ENCODE peak calls at places on chromosomes 6 and 20, in five cellular contexts. K, R, U, V and Y are unnamed samples.

GRCh38 chr6:143535189-143535614 is 23.7 kb upstream of the FUCA2 start:
- DNase-seq in U (no peak), K (no peak), R (no peak), V (no peak), Y (no peak)

GRCh38 chr20:63156221-63156671 is 59.7 kb downstream of the YTHDF1 start:
- DNase-seq in U (no peak), V (no peak), R (no peak), K (no peak), Y (no peak)

GRCh38 chr20:16865406-16865805 is 117.2 kb downstream of the OTOR start:
- DNase-seq in K (no peak), U (no peak), R (no peak), V (no peak), Y (no peak)

GRCh38 chr6:45436544-45437440 is 59.1 kb upstream of the SUPT3H start:
- DNase-seq in U (no peak), V (no peak), K (no peak), R (no peak), Y (no peak)

GRCh38 chr20:21100590-21101452 is 5.3 kb downstream of the LINC00237 start:
- DNase-seq in R (no peak), K (no peak), U (no peak), V (peak), Y (no peak)

GRCh38 chr20:63058696-63059335 is 52.1 kb upstream of the BHLHE23 start:
- DNase-seq in V (no peak), K (no peak), R (no peak), U (no peak), Y (no peak)

GRCh38 chr6:4819706-4820283 is 43.6 kb downstream of the CDYL start:
- DNase-seq in K (no peak), V (no peak), R (no peak), U (no peak), Y (no peak)

GRCh38 chr6:155152211-155153076 is 111.4 kb upstream of the CLDN20 start:
- DNase-seq in R (no peak), V (no peak), K (no peak), U (no peak), Y (no peak)

GRCh38 chr6:129923520-129923919 is 62.4 kb upstream of the TMEM244 start:
- DNase-seq in K (no peak), R (no peak), U (no peak), V (no peak), Y (no peak)

GRCh38 chr20:58628491-58629212 is 22.4 kb upstream of the STX16 start:
- DNase-seq in K (no peak), R (no peak), V (no peak), U (no peak), Y (no peak)

GRCh38 chr20:13545755-13546154 is 93.0 kb downstream of the TASP1 start:
- DNase-seq in K (no peak), V (no peak), U (no peak), R (no peak), Y (no peak)